ENCODE peak calls at places on chromosomes 13 and 19, in four cellular contexts. One of them, this sample, is unnamed.

GRCh38 chr19:8185343-8186068 is 23.7 kb upstream of the CERS4 start:
- DNase-seq in HepG2: no peak
- DNase-seq in K562: peak
- DNase-seq in GM12878: no peak
- DNase-seq in this sample: no peak

GRCh38 chr13:102597029-102598015 is 536 bp downstream of the TPP2 start:
- DNase-seq in K562: peak
- DNase-seq in GM12878: no peak
- DNase-seq in HepG2: no peak
- DNase-seq in this sample: peak

GRCh38 chr19:13024126-13024957 is 29.1 kb downstream of the NFIX start:
- DNase-seq in K562: no peak
- DNase-seq in GM12878: no peak
- DNase-seq in HepG2: no peak
- DNase-seq in this sample: no peak

GRCh38 chr13:80052286-80052685 is 288.6 kb downstream of the SPRY2 start:
- DNase-seq in K562: no peak
- DNase-seq in HepG2: no peak
- DNase-seq in GM12878: no peak
- DNase-seq in this sample: no peak

GRCh38 chr19:55385236-55385748 is 440 bp upstream of the RPL28 start:
- DNase-seq in HepG2: peak
- DNase-seq in GM12878: peak
- DNase-seq in K562: peak
- DNase-seq in this sample: peak

GRCh38 chr13:73334459-73334858 is 275.7 kb downstream of the KLF5 start:
- DNase-seq in HepG2: no peak
- DNase-seq in GM12878: no peak
- DNase-seq in K562: no peak
- DNase-seq in this sample: no peak

GRCh38 chr19:18634612-18635290 is 2.1 kb upstream of the KLHL26 start:
- DNase-seq in GM12878: no peak
- DNase-seq in K562: no peak
- DNase-seq in HepG2: peak
- DNase-seq in this sample: no peak

GRCh38 chr13:79775830-79776229 is 294.9 kb downstream of the NDFIP2 start:
- DNase-seq in GM12878: no peak
- DNase-seq in HepG2: peak
- DNase-seq in K562: no peak
- DNase-seq in this sample: peak

GRCh38 chr19:18450934-18451836 is 13.3 kb upstream of the ISYNA1 start:
- DNase-seq in GM12878: no peak
- DNase-seq in K562: peak
- DNase-seq in HepG2: peak
- DNase-seq in this sample: peak

GRCh38 chr19:17243854-17244617 is 1.7 kb downstream of the NR2F6 start:
- DNase-seq in K562: peak
- DNase-seq in HepG2: peak
- DNase-seq in GM12878: no peak
- DNase-seq in this sample: no peak

GRCh38 chr13:84831666-84832657 is 949.7 kb upstream of the SLITRK1 start:
- DNase-seq in GM12878: no peak
- DNase-seq in K562: no peak
- DNase-seq in HepG2: no peak
- DNase-seq in this sample: no peak

GRCh38 chr19:9881720-9882119 is 46.6 kb downstream of the PIN1 start:
- DNase-seq in K562: no peak
- DNase-seq in HepG2: no peak
- DNase-seq in GM12878: no peak
- DNase-seq in this sample: no peak

GRCh38 chr13:51737609-51738008 is 66.4 kb downstream of the DHRS12 start:
- DNase-seq in HepG2: no peak
- DNase-seq in GM12878: no peak
- DNase-seq in K562: no peak
- DNase-seq in this sample: no peak

GRCh38 chr19:33152178-33152577 is 20.3 kb downstream of the WDR88 start:
- DNase-seq in K562: no peak
- DNase-seq in GM12878: no peak
- DNase-seq in HepG2: no peak
- DNase-seq in this sample: no peak

GRCh38 chr13:32125221-32125621 is 93.6 kb downstream of the FRY start:
- DNase-seq in GM12878: no peak
- DNase-seq in HepG2: no peak
- DNase-seq in K562: no peak
- DNase-seq in this sample: no peak

GRCh38 chr13:40336228-40337221 is 329.9 kb downstream of the FOXO1 start:
- DNase-seq in GM12878: no peak
- DNase-seq in HepG2: peak
- DNase-seq in K562: no peak
- DNase-seq in this sample: no peak

GRCh38 chr13:76879211-76879875 is 6.9 kb downstream of the KCTD12 start:
- DNase-seq in GM12878: peak
- DNase-seq in K562: no peak
- DNase-seq in HepG2: no peak
- DNase-seq in this sample: no peak

GRCh38 chr19:12133069-12133468 is 7.1 kb downstream of the ZNF20 start:
- DNase-seq in K562: no peak
- DNase-seq in GM12878: no peak
- DNase-seq in HepG2: no peak
- DNase-seq in this sample: no peak

GRCh38 chr13:30113531-30113930 is 193.8 kb downstream of the KATNAL1 start:
- DNase-seq in K562: no peak
- DNase-seq in GM12878: no peak
- DNase-seq in HepG2: no peak
- DNase-seq in this sample: no peak

GRCh38 chr13:110341445-110342247 is 34.6 kb downstream of the COL4A2 start:
- DNase-seq in GM12878: no peak
- DNase-seq in HepG2: no peak
- DNase-seq in K562: no peak
- DNase-seq in this sample: no peak

GRCh38 chr19:55131421-55131820 is 14.0 kb upstream of the PPP1R12C start:
- DNase-seq in K562: no peak
- DNase-seq in GM12878: no peak
- DNase-seq in HepG2: no peak
- DNase-seq in this sample: no peak

GRCh38 chr13:23921451-23921888 is 24.2 kb upstream of the C1QTNF9B start:
- DNase-seq in GM12878: no peak
- DNase-seq in HepG2: peak
- DNase-seq in K562: peak
- DNase-seq in this sample: peak

GRCh38 chr19:47186337-47187022 is 44.5 kb downstream of the BBC3 start:
- DNase-seq in GM12878: peak
- DNase-seq in K562: no peak
- DNase-seq in HepG2: no peak
- DNase-seq in this sample: no peak

GRCh38 chr13:80235131-80235530 is 105.8 kb downstream of the SPRY2 start:
- DNase-seq in GM12878: no peak
- DNase-seq in K562: no peak
- DNase-seq in HepG2: no peak
- DNase-seq in this sample: no peak

GRCh38 chr13:78309497-78310180 is 293.7 kb downstream of the POU4F1 start:
- DNase-seq in GM12878: no peak
- DNase-seq in HepG2: no peak
- DNase-seq in K562: no peak
- DNase-seq in this sample: no peak

GRCh38 chr13:43072394-43072793 is 49.0 kb downstream of the DNAJC15 start:
- DNase-seq in K562: no peak
- DNase-seq in GM12878: no peak
- DNase-seq in HepG2: no peak
- DNase-seq in this sample: no peak

GRCh38 chr19:993361-993830 is 6.8 kb upstream of the GRIN3B start:
- DNase-seq in K562: no peak
- DNase-seq in GM12878: no peak
- DNase-seq in HepG2: peak
- DNase-seq in this sample: no peak

GRCh38 chr13:110347535-110348308 is 40.6 kb downstream of the COL4A2 start:
- DNase-seq in K562: no peak
- DNase-seq in HepG2: peak
- DNase-seq in GM12878: no peak
- DNase-seq in this sample: no peak

GRCh38 chr13:108276060-108276459 is 6.5 kb downstream of the TNFSF13B start:
- DNase-seq in HepG2: no peak
- DNase-seq in K562: no peak
- DNase-seq in GM12878: no peak
- DNase-seq in this sample: no peak

GRCh38 chr19:18672606-18673337 is 10.7 kb upstream of the CRTC1 start:
- DNase-seq in K562: no peak
- DNase-seq in HepG2: no peak
- DNase-seq in GM12878: no peak
- DNase-seq in this sample: no peak

GRCh38 chr13:108120332-108120731 is 95.0 kb downstream of the LIG4 start:
- DNase-seq in GM12878: no peak
- DNase-seq in HepG2: no peak
- DNase-seq in K562: no peak
- DNase-seq in this sample: no peak

GRCh38 chr19:45477713-45478453 is 10.1 kb downstream of the FOSB start:
- DNase-seq in GM12878: no peak
- DNase-seq in HepG2: no peak
- DNase-seq in K562: peak
- DNase-seq in this sample: no peak

GRCh38 chr19:16185925-16186234 is 670 bp downstream of the FAM32A start:
- DNase-seq in GM12878: no peak
- DNase-seq in K562: no peak
- DNase-seq in HepG2: peak
- DNase-seq in this sample: peak

GRCh38 chr19:44770550-44771257 is 7.0 kb upstream of the CBLC start:
- DNase-seq in GM12878: peak
- DNase-seq in K562: peak
- DNase-seq in HepG2: peak
- DNase-seq in this sample: peak

GRCh38 chr13:33145667-33146066 is 129.4 kb downstream of the KL start:
- DNase-seq in GM12878: no peak
- DNase-seq in HepG2: no peak
- DNase-seq in K562: no peak
- DNase-seq in this sample: no peak
- TF ChIP-seq FOXK2 in GM12878: no peak
- TF ChIP-seq FOXK2 in HepG2: no peak
- TF ChIP-seq FOXK2 in K562: no peak
- TF ChIP-seq FOXK2 in this sample: no peak

DNA sequence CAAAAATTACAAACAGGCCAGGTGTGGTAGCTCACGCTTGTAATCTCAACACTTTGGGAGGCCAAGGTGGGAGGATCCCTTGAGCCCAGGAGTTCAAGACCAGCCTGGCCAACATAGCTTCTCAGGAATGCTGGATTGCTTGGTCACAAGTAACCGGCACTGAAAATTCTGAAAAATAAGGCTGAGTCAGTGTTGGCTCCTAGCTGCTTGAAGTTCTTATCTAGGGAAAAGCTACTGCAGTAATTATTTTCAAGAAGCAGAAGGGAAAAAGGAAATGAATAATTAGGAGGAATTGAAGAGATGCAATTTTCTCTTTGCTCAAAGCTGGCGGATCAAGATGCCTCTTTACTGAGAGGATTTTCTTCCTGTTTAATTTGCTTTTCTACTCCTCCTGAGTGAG is 75.0 kb upstream of the GTF3A start:
- DNase-seq in HepG2: no peak
- DNase-seq in K562: no peak
- DNase-seq in GM12878: no peak
- DNase-seq in this sample: no peak
- TF ChIP-seq TARDBP in HepG2: no peak
- TF ChIP-seq TARDBP in K562: no peak
- TF ChIP-seq TARDBP in GM12878: no peak
- TF ChIP-seq TARDBP in this sample: no peak

DNA sequence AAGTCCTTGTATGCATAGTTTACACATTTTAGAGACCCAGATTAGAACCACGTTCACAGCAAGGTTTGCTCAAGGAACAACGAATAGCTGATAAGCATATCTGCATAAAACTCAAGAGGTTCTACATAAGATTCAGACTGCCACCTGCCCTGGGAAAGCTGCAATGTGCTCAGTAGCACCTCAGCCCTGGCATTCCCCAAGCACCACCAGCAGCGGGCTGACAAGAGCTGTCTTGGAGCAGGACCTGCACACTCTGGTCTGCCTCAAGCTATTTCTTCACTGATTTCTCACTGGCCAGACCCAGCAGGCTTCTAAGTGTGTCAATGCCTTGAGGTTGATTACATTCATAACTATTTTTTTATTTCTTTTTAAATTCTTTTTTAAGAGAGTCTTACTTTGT is 65.8 kb upstream of the UQCRFS1 start:
- DNase-seq in K562: no peak
- DNase-seq in GM12878: no peak
- DNase-seq in HepG2: no peak
- DNase-seq in this sample: no peak
- TF ChIP-seq SP1 in K562: no peak
- TF ChIP-seq SP1 in GM12878: no peak
- TF ChIP-seq SP1 in HepG2: no peak
- TF ChIP-seq SP1 in this sample: no peak

GRCh38 chr13:48142437-48142836 is 47.5 kb upstream of the MED4 start:
- DNase-seq in HepG2: no peak
- DNase-seq in GM12878: peak
- DNase-seq in K562: no peak
- DNase-seq in this sample: no peak
- TF ChIP-seq FOXK2 in HepG2: no peak
- TF ChIP-seq FOXK2 in GM12878: no peak
- TF ChIP-seq FOXK2 in K562: no peak
- TF ChIP-seq FOXK2 in this sample: no peak

GRCh38 chr19:38893341-38893771 is 6.1 kb downstream of the SIRT2 start:
- DNase-seq in HepG2: no peak
- DNase-seq in GM12878: no peak
- DNase-seq in K562: no peak
- DNase-seq in this sample: no peak

GRCh38 chr19:38890686-38891085 is 8.7 kb downstream of the SIRT2 start:
- DNase-seq in GM12878: no peak
- DNase-seq in HepG2: no peak
- DNase-seq in K562: no peak
- DNase-seq in this sample: no peak

GRCh38 chr19:38889803-38890202 is 9.6 kb downstream of the SIRT2 start:
- DNase-seq in K562: no peak
- DNase-seq in GM12878: no peak
- DNase-seq in HepG2: no peak
- DNase-seq in this sample: no peak

GRCh38 chr19:38892841-38893240 is 6.6 kb downstream of the SIRT2 start:
- DNase-seq in K562: no peak
- DNase-seq in HepG2: no peak
- DNase-seq in GM12878: no peak
- DNase-seq in this sample: no peak

DNA sequence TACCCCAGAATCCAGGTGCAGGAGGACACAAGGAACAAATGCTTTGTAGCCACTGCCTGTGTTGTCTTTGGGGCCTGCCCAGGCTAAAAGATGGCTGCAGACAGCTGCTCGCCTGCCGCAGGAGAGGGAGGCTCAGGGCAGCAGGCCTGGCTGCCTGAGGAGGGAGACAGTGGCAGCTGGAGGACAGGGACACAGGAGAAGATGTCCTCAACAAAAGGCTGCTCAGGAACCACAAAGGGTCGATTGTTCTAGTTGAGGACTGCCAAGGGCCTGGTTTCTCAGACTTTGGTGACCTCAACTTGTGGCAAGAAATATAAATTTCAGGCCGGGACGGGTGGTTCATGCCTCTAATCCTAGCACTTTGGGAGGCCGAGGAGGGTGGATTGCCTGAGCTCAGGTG is 7.6 kb downstream of the SIRT2 start:
- DNase-seq in K562: no peak
- DNase-seq in GM12878: no peak
- DNase-seq in HepG2: no peak
- DNase-seq in this sample: no peak
- TF ChIP-seq TARDBP in K562: no peak
- TF ChIP-seq TARDBP in GM12878: no peak
- TF ChIP-seq TARDBP in HepG2: no peak
- TF ChIP-seq TARDBP in this sample: no peak

GRCh38 chr19:40799558-40800338 is 757 bp downstream of the EGLN2 start:
- DNase-seq in GM12878: no peak
- DNase-seq in HepG2: no peak
- DNase-seq in K562: no peak
- DNase-seq in this sample: peak
- TF ChIP-seq SP1 in GM12878: no peak
- TF ChIP-seq SP1 in HepG2: no peak
- TF ChIP-seq SP1 in K562: no peak
- TF ChIP-seq SP1 in this sample: no peak

This sample was measured in HEK293T.